ENCODE peak calls at places on chromosomes 3 and 15, in five cellular contexts. C, E, K, I and W are unnamed samples.

GRCh38 chr3:59442056-59442455 is 392.2 kb upstream of the CFAP20DC start:
- DNase-seq in C (no peak), E (peak), K (peak), I (no peak), W (no peak)

GRCh38 chr3:117355566-117355965 is 646.0 kb downstream of the TUSC7 start:
- DNase-seq in C (peak), E (no peak), K (no peak), I (peak), W (no peak)

GRCh38 chr3:99952306-99952705 is 134.6 kb downstream of the CMSS1 start:
- DNase-seq in C (peak), E (peak), K (no peak), I (no peak), W (no peak)

GRCh38 chr3:127672429-127673190 is at the start of gene ABTB1:
- DNase-seq in C (peak), E (peak), K (peak), I (peak), W (peak)

GRCh38 chr3:16460886-16461285 is 52.6 kb downstream of the RFTN1 start:
- DNase-seq in C (no peak), E (no peak), K (no peak), I (no peak), W (no peak)

GRCh38 chr3:6799264-6799915 is 61.5 kb upstream of the GRM7 start:
- DNase-seq in C (no peak), E (no peak), K (peak), I (peak), W (peak)

GRCh38 chr3:195763843-195764825 is 43.4 kb downstream of the MUC20 start:
- DNase-seq in C (no peak), E (no peak), K (no peak), I (no peak), W (no peak)

GRCh38 chr3:12135029-12135634 is 23.6 kb downstream of the TIMP4 start:
- DNase-seq in C (peak), E (peak), K (peak), I (peak), W (peak)

GRCh38 chr3:58249358-58250092 is 11.9 kb downstream of the ABHD6 start:
- DNase-seq in C (no peak), E (no peak), K (peak), I (no peak), W (no peak)

GRCh38 chr3:3618624-3619023 is 180.6 kb upstream of the LRRN1 start:
- DNase-seq in C (no peak), E (no peak), K (no peak), I (no peak), W (no peak)

GRCh38 chr15:77659350-77660321 is 26.9 kb upstream of the LINGO1 start:
- DNase-seq in C (peak), E (peak), K (no peak), I (peak), W (peak)

GRCh38 chr3:175224051-175224450 is 364.9 kb downstream of the NAALADL2 start:
- DNase-seq in C (no peak), E (no peak), K (no peak), I (no peak), W (no peak)

GRCh38 chr15:56683925-56684324 is 49.4 kb downstream of the ZNF280D start:
- DNase-seq in C (no peak), E (no peak), K (no peak), I (no peak), W (no peak)

GRCh38 chr3:151085889-151086483 is 522 bp downstream of the MED12L start:
- DNase-seq in C (no peak), E (peak), K (peak), I (peak), W (no peak)

GRCh38 chr15:86002444-86002843 is 77.2 kb upstream of the AGBL1 start:
- DNase-seq in C (no peak), E (no peak), K (no peak), I (no peak), W (no peak)

GRCh38 chr15:74032606-74033561 is 38.4 kb downstream of the PML start:
- DNase-seq in C (no peak), E (no peak), K (no peak), I (no peak), W (no peak)

GRCh38 chr3:182843478-182843877 is 50.2 kb downstream of the ATP11B start:
- DNase-seq in C (peak), E (no peak), K (no peak), I (no peak), W (no peak)

GRCh38 chr3:4949004-4949403 is 30.2 kb upstream of the BHLHE40 start:
- DNase-seq in C (no peak), E (no peak), K (no peak), I (no peak), W (no peak)

GRCh38 chr15:65376767-65377104 is 1.1 kb downstream of the IGDCC3 start:
- DNase-seq in C (no peak), E (no peak), K (no peak), I (peak), W (no peak)

GRCh38 chr15:43854801-43855200 is 28.0 kb downstream of the WDR76 start:
- DNase-seq in C (peak), E (peak), K (no peak), I (no peak), W (no peak)

GRCh38 chr3:37287776-37288175 is 113.4 kb upstream of the LRRFIP2 start:
- DNase-seq in C (peak), E (peak), K (no peak), I (no peak), W (no peak)
- H2BK5ac ChIP-seq in C (no peak), E (no peak), K (no peak), I (no peak), W (no peak)

DNA sequence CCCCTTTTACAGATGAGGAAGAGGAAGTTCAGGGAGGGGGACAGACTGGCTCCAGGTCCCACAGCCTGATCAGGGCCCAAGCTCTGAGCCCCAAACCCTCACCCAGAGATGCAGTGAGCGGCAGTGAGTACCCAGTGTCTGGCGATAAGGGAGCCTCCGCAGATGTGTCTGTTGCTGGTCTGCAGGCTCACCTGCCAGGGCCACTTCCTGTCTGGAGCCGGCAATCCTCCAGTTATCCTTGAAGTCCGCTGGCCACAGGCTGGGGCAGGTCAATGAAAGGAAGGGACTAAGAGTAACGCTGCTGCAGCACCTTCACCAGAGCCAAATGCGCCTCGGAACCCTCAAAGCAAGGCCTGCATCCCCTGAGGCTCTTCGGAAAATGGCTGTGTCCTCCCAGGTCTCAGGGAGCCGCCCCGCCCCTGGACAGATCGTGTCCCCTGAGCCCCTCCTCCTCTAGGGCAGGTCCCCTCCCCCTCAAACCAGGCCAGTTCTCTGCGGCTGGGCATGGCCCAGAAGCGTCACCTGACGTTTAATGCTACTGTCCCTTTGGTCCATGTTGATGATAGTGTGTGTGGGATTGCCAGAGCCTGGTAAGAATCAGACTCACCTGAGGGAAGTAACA is 51.5 kb downstream of the MYL3 start:
- DNase-seq in C (no peak), E (no peak), K (peak), I (peak), W (peak)
- H2BK5ac ChIP-seq in C (no peak), E (no peak), K (no peak), I (no peak), W (no peak)

DNA sequence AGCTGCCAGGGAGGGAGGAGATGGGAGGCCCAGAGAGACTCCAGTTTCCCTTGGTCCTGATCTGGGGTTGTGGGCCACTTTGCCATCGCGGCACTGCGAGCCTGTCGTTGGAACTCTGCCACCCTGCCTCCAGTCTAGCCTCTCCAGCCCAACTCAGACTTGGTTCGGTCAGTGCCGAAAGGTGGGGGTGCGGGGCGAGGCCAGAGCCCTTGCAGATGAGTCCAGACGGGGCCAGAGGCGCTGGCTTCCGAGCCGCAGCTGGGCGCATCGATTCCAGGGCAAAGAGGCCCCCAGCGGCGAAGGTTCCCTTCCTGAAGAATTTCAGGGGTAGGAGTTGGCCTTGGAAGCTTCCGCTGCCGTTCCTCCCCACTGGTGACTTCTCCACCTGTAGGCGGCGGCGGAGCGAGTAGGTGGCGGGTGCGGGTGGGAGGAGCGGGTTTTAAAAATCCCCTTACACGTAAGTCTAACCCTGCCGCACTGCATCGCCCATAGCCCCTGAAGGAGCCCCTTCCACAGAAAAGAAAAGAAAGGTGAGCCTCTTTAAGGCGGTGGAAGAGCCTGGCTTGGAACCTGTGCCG is 5.1 kb downstream of the WNT5A start:
- DNase-seq in C (peak), E (peak), K (peak), I (peak), W (no peak)
- H2BK5ac ChIP-seq in C (peak), E (peak), K (no peak), I (no peak), W (no peak)

GRCh38 chr3:24565656-24566055 is 71.0 kb upstream of the THRB start:
- DNase-seq in C (no peak), E (no peak), K (no peak), I (no peak), W (no peak)
- H2BK5ac ChIP-seq in C (no peak), E (no peak), K (no peak), I (no peak), W (no peak)

GRCh38 chr15:52331490-52332240 is 36.1 kb upstream of the MYO5C start:
- DNase-seq in C (peak), E (peak), K (no peak), I (no peak), W (peak)
- H2BK5ac ChIP-seq in C (no peak), E (no peak), K (no peak), I (no peak), W (no peak)

GRCh38 chr3:8500208-8500961 is 1.2 kb upstream of the LMCD1 start:
- DNase-seq in C (peak), E (peak), K (no peak), I (peak), W (peak)
- H2BK5ac ChIP-seq in C (peak), E (peak), K (no peak), I (no peak), W (peak)

GRCh38 chr3:119349353-119349752 is 55.2 kb downstream of the ARHGAP31 start:
- DNase-seq in C (no peak), E (no peak), K (peak), I (peak), W (peak)
- H2BK5ac ChIP-seq in C (no peak), E (no peak), K (no peak), I (no peak), W (peak)

GRCh38 chr3:8424281-8424680 is 77.3 kb upstream of the LMCD1 start:
- DNase-seq in C (no peak), E (no peak), K (no peak), I (no peak), W (no peak)

GRCh38 chr3:8423307-8423706 is 78.3 kb upstream of the LMCD1 start:
- DNase-seq in C (no peak), E (no peak), K (no peak), I (no peak), W (no peak)

GRCh38 chr3:8421711-8422110 is 79.9 kb upstream of the LMCD1 start:
- DNase-seq in C (no peak), E (no peak), K (no peak), I (no peak), W (no peak)

GRCh38 chr3:8420613-8421012 is 81.0 kb upstream of the LMCD1 start:
- DNase-seq in C (no peak), E (no peak), K (no peak), I (no peak), W (no peak)

GRCh38 chr3:8421267-8421666 is 80.4 kb upstream of the LMCD1 start:
- DNase-seq in C (no peak), E (no peak), K (no peak), I (no peak), W (no peak)
- H2BK5ac ChIP-seq in C (no peak), E (no peak), K (no peak), I (no peak), W (no peak)

GRCh38 chr3:134338201-134338512 is 36.1 kb downstream of the AMOTL2 start:
- DNase-seq in C (no peak), E (no peak), K (no peak), I (no peak), W (no peak)

GRCh38 chr3:134338516-134339261 is 35.6 kb downstream of the AMOTL2 start:
- DNase-seq in C (no peak), E (no peak), K (no peak), I (no peak), W (no peak)

GRCh38 chr3:134336587-134336986 is 37.7 kb downstream of the AMOTL2 start:
- DNase-seq in C (peak), E (peak), K (no peak), I (no peak), W (no peak)

GRCh38 chr3:134337511-134338200 is 36.6 kb downstream of the AMOTL2 start:
- DNase-seq in C (no peak), E (no peak), K (no peak), I (peak), W (no peak)

GRCh38 chr3:134337071-134337482 is 37.2 kb downstream of the AMOTL2 start:
- DNase-seq in C (no peak), E (no peak), K (no peak), I (peak), W (no peak)
- H2BK5ac ChIP-seq in C (peak), E (no peak), K (no peak), I (no peak), W (peak)